ENCODE peak calls at places on chromosomes 13 and 19, in ten cellular contexts. A is body of pancreas; U is left ventricle myocardium inferior; K is AG09319; F is endothelial cell; P is heart left ventricle; T is tibial nerve; R is endodermal cell; Y is HepG2; G is CD8-positive, alpha-beta T cell. E is an unnamed sample.
A peak's percentile ranks its signal among the peaks of the same experiment; 100 is the strongest.

GRCh38 chr19:28061111-28061510 is 1151.8 kb downstream of the UQCRFS1 start:
- DNase-seq in Y (no peak), R (no peak), A (no peak), T (no peak), F (no peak), U (no peak), G (no peak), P (no peak), K (no peak), E (no peak)

GRCh38 chr19:18896421-18896841 is 473 bp upstream of the CERS1 start:
- DNase-seq in U (no peak), F (no peak), R (peak; percentile 67), A (no peak), P (peak; percentile 20), G (no peak), K (no peak), Y (no peak), T (no peak), E (peak; percentile 63)

GRCh38 chr13:108276060-108276459 is 6.5 kb downstream of the TNFSF13B start:
- DNase-seq in A (no peak), P (peak; percentile 25), K (no peak), G (no peak), T (peak; percentile 52), Y (no peak), U (peak; percentile 62), F (no peak), R (no peak), E (no peak)

GRCh38 chr19:7348587-7349230 is at the start of gene ARHGEF18:
- DNase-seq in K (no peak), G (peak; percentile 79), P (peak; percentile 35), U (peak; percentile 23), Y (no peak), T (no peak), F (no peak), A (no peak), R (no peak), E (peak; percentile 48)

GRCh38 chr13:112014857-112015256 is 52.1 kb upstream of the SOX1 start:
- DNase-seq in U (no peak), F (no peak), G (no peak), A (no peak), Y (no peak), R (no peak), P (no peak), T (no peak), K (no peak), E (no peak)

GRCh38 chr19:35718345-35719041 is 690 bp downstream of the KMT2B start:
- DNase-seq in U (peak; percentile 43), P (peak; percentile 56), G (peak; percentile 56), T (no peak), F (peak; percentile 45), R (peak; percentile 66), Y (no peak), K (no peak), A (peak; percentile 56), E (peak; percentile 77)

GRCh38 chr13:59208405-59209195 is 955.1 kb downstream of the DIAPH3 start:
- DNase-seq in Y (no peak), A (no peak), P (no peak), R (no peak), F (no peak), T (no peak), G (no peak), U (no peak), K (no peak), E (no peak)

GRCh38 chr13:29589234-29589633 is 6.3 kb downstream of the SLC7A1 start:
- DNase-seq in A (no peak), F (no peak), P (peak; percentile 37), U (no peak), G (no peak), Y (no peak), T (no peak), K (no peak), R (no peak), E (no peak)

GRCh38 chr19:56866563-56866962 is 26.0 kb upstream of the PEG3 start:
- DNase-seq in G (no peak), A (no peak), Y (no peak), U (no peak), F (no peak), R (no peak), P (no peak), K (no peak), T (no peak), E (no peak)

GRCh38 chr13:28321751-28322150 is 173.2 kb downstream of the FLT1 start:
- DNase-seq in T (no peak), R (no peak), P (no peak), Y (no peak), F (no peak), G (no peak), K (no peak), U (no peak), A (no peak), E (no peak)

GRCh38 chr19:4083677-4084546 is 17.2 kb upstream of the ZBTB7A start:
- DNase-seq in T (no peak), P (peak; percentile 58), Y (no peak), U (no peak), R (no peak), A (no peak), F (no peak), K (no peak), G (peak; percentile 32), E (peak; percentile 80)

GRCh38 chr13:24659239-24659638 is 21.0 kb upstream of the ATP12A start:
- DNase-seq in T (no peak), R (no peak), P (no peak), U (no peak), Y (no peak), K (no peak), G (no peak), A (no peak), F (no peak), E (no peak)

GRCh38 chr19:48445256-48445605 is 552 bp upstream of the GRWD1 start:
- DNase-seq in U (no peak), T (peak; percentile 49), R (peak; percentile 80), Y (peak; percentile 82), K (peak; percentile 81), P (peak; percentile 50), F (peak; percentile 48), A (no peak), G (peak; percentile 23), E (peak; percentile 78)

GRCh38 chr19:2648099-2648498 is 54.4 kb downstream of the GNG7 start:
- DNase-seq in Y (no peak), T (no peak), R (no peak), P (no peak), K (no peak), G (no peak), U (no peak), F (no peak), A (no peak), E (no peak)
- TF ChIP-seq CTCF in Y (no peak), T (no peak), R (no peak), P (no peak), K (no peak), G (no peak), U (no peak), F (no peak), A (no peak), E (no peak)

GRCh38 chr19:49677232-49677881 is at the start of gene PRMT1:
- DNase-seq in K (no peak), T (no peak), G (peak; percentile 47), U (no peak), P (no peak), F (peak; percentile 65), A (peak; percentile 45), R (no peak), Y (peak; percentile 35), E (no peak)
- TF ChIP-seq CTCF in K (no peak), T (no peak), G (no peak), U (no peak), P (no peak), F (no peak), A (no peak), R (no peak), Y (no peak), E (no peak)

GRCh38 chr19:38739440-38740251 is 4.6 kb downstream of the CAPN12 start:
- DNase-seq in P (no peak), Y (no peak), A (no peak), U (no peak), G (no peak), K (no peak), R (peak; percentile 41), T (no peak), F (no peak), E (no peak)

GRCh38 chr19:38737297-38737865 is 6.9 kb downstream of the CAPN12 start:
- DNase-seq in T (no peak), Y (no peak), G (no peak), R (no peak), U (no peak), K (no peak), F (no peak), P (no peak), A (no peak), E (no peak)

GRCh38 chr19:38736413-38737280 is 7.6 kb downstream of the CAPN12 start:
- DNase-seq in R (peak; percentile 95), A (peak; percentile 60), F (no peak), U (no peak), G (peak; percentile 63), T (no peak), P (peak; percentile 39), Y (no peak), K (no peak), E (peak; percentile 94)

GRCh38 chr19:38740252-38740592 is 4.1 kb downstream of the CAPN12 start:
- DNase-seq in Y (no peak), R (no peak), U (no peak), K (no peak), G (no peak), P (no peak), T (no peak), A (no peak), F (no peak), E (no peak)

DNA sequence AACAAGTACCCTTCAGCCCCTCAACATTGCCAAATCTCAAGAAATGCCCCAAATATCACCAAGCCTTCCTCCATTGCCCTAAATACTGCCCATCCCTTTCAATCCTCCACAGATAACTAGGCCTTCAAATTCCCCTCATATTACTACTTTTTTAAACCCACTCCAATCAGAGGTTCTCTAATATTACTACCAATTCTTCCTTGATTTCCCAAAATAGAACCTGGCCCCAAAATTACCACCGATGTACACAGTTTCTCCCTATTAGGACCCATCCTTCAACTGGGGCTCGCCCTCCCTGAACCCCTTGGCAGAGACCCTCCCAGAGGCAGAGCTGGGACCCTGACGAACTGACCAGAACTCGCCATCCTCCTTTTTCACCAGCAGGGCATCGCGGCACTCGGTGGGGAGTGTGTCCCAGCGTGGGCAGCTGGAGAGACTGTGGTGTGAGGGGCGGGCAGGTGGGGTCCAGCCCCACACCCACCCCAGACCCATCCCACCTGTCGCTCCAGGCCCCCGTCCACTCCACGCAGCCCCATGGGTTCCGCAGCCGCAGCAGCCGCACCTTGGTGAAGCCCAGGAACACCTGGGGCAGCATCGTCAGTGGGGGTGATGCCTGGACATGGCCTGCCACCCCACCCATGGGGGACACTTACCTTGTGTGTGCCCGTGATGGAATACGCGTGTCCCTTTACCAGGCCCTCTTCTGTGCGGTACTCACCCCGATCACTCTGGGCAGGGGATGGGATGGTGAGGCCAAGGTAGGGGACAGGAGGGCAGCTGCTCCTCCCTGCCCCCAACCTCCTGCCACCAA is 6.1 kb downstream of the CAPN12 start:
- DNase-seq in P (no peak), F (no peak), R (peak; percentile 51), T (no peak), A (no peak), Y (no peak), K (no peak), G (no peak), U (no peak), E (no peak)
- TF ChIP-seq CTCF in P (no peak), F (no peak), R (peak; percentile 51), T (no peak), A (no peak), Y (no peak), K (no peak), G (no peak), U (no peak), E (no peak)

GRCh38 chr13:55361141-55361540 is 1779.6 kb upstream of the PRR20A start:
- DNase-seq in G (no peak), Y (no peak), P (no peak), R (no peak), U (no peak), K (no peak), T (no peak), F (no peak), A (no peak), E (no peak)

GRCh38 chr13:55359067-55359466 is 1781.7 kb upstream of the PRR20A start:
- DNase-seq in K (no peak), F (no peak), P (no peak), R (no peak), U (no peak), Y (no peak), T (no peak), G (no peak), A (no peak), E (no peak)
- TF ChIP-seq CTCF in K (no peak), F (no peak), P (no peak), R (peak; percentile 45), U (no peak), Y (no peak), T (no peak), G (no peak), A (no peak), E (no peak)

E was measured in GM20000.